ENCODE peak calls at places on chromosome 15, in six cellular contexts. K, H, A, V, Q and E are unnamed samples.
A peak's percentile ranks its signal among the peaks of the same experiment; 100 is the strongest.

GRCh38 chr15:76197703-76198455 is 113.4 kb downstream of the ETFA start:
- DNase-seq in H (no peak), Q (no peak), A (no peak), K (no peak), V (no peak), E (no peak)

GRCh38 chr15:90648137-90649070 is 68.7 kb upstream of the BLM start:
- DNase-seq in H (peak; percentile 16), V (peak; percentile 48), A (peak; percentile 61), Q (peak; percentile 46), K (peak; percentile 74), E (peak; percentile 71)

GRCh38 chr15:89408512-89409183 is 74.0 kb upstream of the POLG start:
- DNase-seq in K (no peak), V (no peak), Q (no peak), H (no peak), A (no peak), E (no peak)

GRCh38 chr15:80977627-80978036 is 12.0 kb downstream of the MESD start:
- DNase-seq in A (peak; percentile 70), Q (no peak), V (peak; percentile 51), H (peak; percentile 29), K (peak; percentile 79), E (peak; percentile 47)

GRCh38 chr15:96122077-96123027 is 208.1 kb upstream of the NR2F2 start:
- DNase-seq in K (no peak), A (no peak), V (no peak), Q (no peak), H (no peak), E (no peak)

GRCh38 chr15:63044645-63045437 is 2.3 kb downstream of the TPM1 start:
- DNase-seq in K (no peak), Q (no peak), V (no peak), A (peak; percentile 36), H (no peak), E (peak; percentile 54)

GRCh38 chr15:75008249-75009017 is 13.1 kb downstream of the SCAMP5 start:
- DNase-seq in Q (no peak), V (no peak), H (no peak), A (no peak), K (no peak), E (no peak)

GRCh38 chr15:28191832-28192231 is 92.7 kb upstream of the OCA2 start:
- DNase-seq in H (no peak), V (no peak), K (no peak), A (peak; percentile 50), Q (no peak), E (peak; percentile 55)

GRCh38 chr15:40957581-40958051 is 4.3 kb downstream of the CHAC1 start:
- DNase-seq in V (no peak), H (no peak), K (no peak), A (no peak), Q (no peak), E (no peak)

GRCh38 chr15:65416845-65417416 is 5.8 kb downstream of the IGDCC4 start:
- DNase-seq in A (peak; percentile 31), Q (no peak), K (peak; percentile 88), V (no peak), H (no peak), E (no peak)

GRCh38 chr15:69760890-69761568 is 308.4 kb downstream of the RPLP1 start:
- DNase-seq in A (no peak), V (peak; percentile 70), H (no peak), K (no peak), Q (peak; percentile 68), E (peak; percentile 99)

GRCh38 chr15:90451215-90451850 is 63.3 kb downstream of the IQGAP1 start:
- DNase-seq in H (no peak), A (no peak), Q (no peak), K (no peak), V (no peak), E (peak; percentile 59)

GRCh38 chr15:36769110-36769509 is 189.7 kb downstream of the CDIN1 start:
- DNase-seq in A (no peak), H (no peak), V (no peak), Q (no peak), K (no peak), E (peak; percentile 41)

GRCh38 chr15:95604634-95605036 is 725.9 kb upstream of the NR2F2 start:
- DNase-seq in H (no peak), V (no peak), K (no peak), A (no peak), Q (no peak), E (peak; percentile 93)

GRCh38 chr15:89332446-89332845 is 2.2 kb downstream of the POLG start:
- DNase-seq in Q (no peak), A (peak; percentile 46), H (no peak), K (no peak), V (no peak), E (peak; percentile 13)

GRCh38 chr15:41501961-41502786 is 8.5 kb downstream of the ITPKA start:
- DNase-seq in H (no peak), A (peak; percentile 29), V (peak; percentile 52), K (no peak), Q (no peak), E (no peak)

GRCh38 chr15:27746556-27746955 is 352.6 kb downstream of the OCA2 start:
- DNase-seq in K (peak; percentile 10), A (no peak), Q (no peak), V (no peak), H (no peak), E (no peak)

GRCh38 chr15:90160781-90161727 is 40.1 kb upstream of the SEMA4B start:
- DNase-seq in A (peak; percentile 22), V (no peak), Q (no peak), K (peak; percentile 55), H (peak; percentile 59), E (no peak)

GRCh38 chr15:51341366-51342248 is at the start of gene GLDN:
- DNase-seq in A (peak; percentile 68), Q (no peak), V (no peak), K (peak; percentile 69), H (peak; percentile 13), E (no peak)

GRCh38 chr15:90818251-90819210 is 49.9 kb upstream of the FURIN start:
- DNase-seq in V (no peak), Q (no peak), H (no peak), K (peak; percentile 53), A (no peak), E (no peak)

GRCh38 chr15:58494581-58494980 is 62.8 kb downstream of the LIPC start:
- DNase-seq in A (no peak), V (no peak), K (no peak), Q (no peak), H (no peak), E (no peak)

GRCh38 chr15:89051875-89052274 is 36.4 kb upstream of the ABHD2 start:
- DNase-seq in V (no peak), K (no peak), H (no peak), A (no peak), Q (no peak), E (peak; percentile 89)